ENCODE peak calls at places on chromosomes 13 and 19, in ten cellular contexts. One of them, this sample, is unnamed. For H3K4me1, the result is how much of the 10 kb centered on the place peaks cover.

GRCh38 chr19:35320285-35320706 is 8.7 kb upstream of the CD22 start:
- DNase-seq in endodermal cell: no peak
- DNase-seq in fibroblast of lung: no peak
- DNase-seq in body of pancreas: no peak
- DNase-seq in lower lobe of right lung: no peak
- DNase-seq in stomach: no peak
- DNase-seq in neural progenitor cell: no peak
- DNase-seq in heart right ventricle: no peak
- DNase-seq in psoas muscle: no peak
- DNase-seq in osteoblast: no peak
- DNase-seq in this sample: peak

GRCh38 chr19:38135150-38135998 is 88.6 kb downstream of the DPF1 start:
- DNase-seq in psoas muscle: no peak
- DNase-seq in body of pancreas: no peak
- DNase-seq in heart right ventricle: no peak
- DNase-seq in neural progenitor cell: peak
- DNase-seq in lower lobe of right lung: no peak
- DNase-seq in endodermal cell: no peak
- DNase-seq in stomach: no peak
- DNase-seq in fibroblast of lung: no peak
- DNase-seq in osteoblast: no peak
- DNase-seq in this sample: no peak

GRCh38 chr13:87952377-87952776 is 281.2 kb downstream of the SLITRK5 start:
- DNase-seq in lower lobe of right lung: no peak
- DNase-seq in neural progenitor cell: no peak
- DNase-seq in stomach: no peak
- DNase-seq in psoas muscle: no peak
- DNase-seq in fibroblast of lung: no peak
- DNase-seq in heart right ventricle: no peak
- DNase-seq in body of pancreas: no peak
- DNase-seq in osteoblast: no peak
- DNase-seq in endodermal cell: no peak
- DNase-seq in this sample: no peak

GRCh38 chr13:75202981-75203380 is 279.0 kb downstream of the TBC1D4 start:
- DNase-seq in stomach: no peak
- DNase-seq in heart right ventricle: no peak
- DNase-seq in endodermal cell: no peak
- DNase-seq in body of pancreas: no peak
- DNase-seq in neural progenitor cell: no peak
- DNase-seq in psoas muscle: no peak
- DNase-seq in lower lobe of right lung: no peak
- DNase-seq in osteoblast: no peak
- DNase-seq in fibroblast of lung: no peak
- DNase-seq in this sample: no peak

GRCh38 chr19:30686252-30686762 is 314.1 kb downstream of the ZNF536 start:
- DNase-seq in endodermal cell: peak
- DNase-seq in psoas muscle: no peak
- DNase-seq in osteoblast: no peak
- DNase-seq in heart right ventricle: no peak
- DNase-seq in stomach: no peak
- DNase-seq in body of pancreas: no peak
- DNase-seq in lower lobe of right lung: no peak
- DNase-seq in fibroblast of lung: peak
- DNase-seq in neural progenitor cell: no peak
- DNase-seq in this sample: no peak

GRCh38 chr13:35994131-35994966 is 136.8 kb downstream of the DCLK1 start:
- DNase-seq in stomach: no peak
- DNase-seq in body of pancreas: peak
- DNase-seq in osteoblast: peak
- DNase-seq in endodermal cell: no peak
- DNase-seq in fibroblast of lung: peak
- DNase-seq in lower lobe of right lung: no peak
- DNase-seq in heart right ventricle: peak
- DNase-seq in neural progenitor cell: no peak
- DNase-seq in psoas muscle: peak
- DNase-seq in this sample: no peak

GRCh38 chr19:3656073-3656746 is 29.6 kb upstream of the CACTIN start:
- DNase-seq in osteoblast: no peak
- DNase-seq in stomach: no peak
- DNase-seq in psoas muscle: no peak
- DNase-seq in body of pancreas: no peak
- DNase-seq in fibroblast of lung: peak
- DNase-seq in heart right ventricle: no peak
- DNase-seq in endodermal cell: no peak
- DNase-seq in neural progenitor cell: no peak
- DNase-seq in lower lobe of right lung: no peak
- DNase-seq in this sample: no peak

GRCh38 chr13:48448963-48449614 is 36.2 kb upstream of the LPAR6 start:
- DNase-seq in endodermal cell: no peak
- DNase-seq in lower lobe of right lung: no peak
- DNase-seq in body of pancreas: no peak
- DNase-seq in heart right ventricle: no peak
- DNase-seq in neural progenitor cell: no peak
- DNase-seq in fibroblast of lung: peak
- DNase-seq in osteoblast: no peak
- DNase-seq in psoas muscle: no peak
- DNase-seq in stomach: no peak
- DNase-seq in this sample: no peak

GRCh38 chr19:801861-802496 is 4.7 kb downstream of the PTBP1 start:
- DNase-seq in endodermal cell: no peak
- DNase-seq in psoas muscle: peak
- DNase-seq in stomach: peak
- DNase-seq in fibroblast of lung: peak
- DNase-seq in heart right ventricle: peak
- DNase-seq in neural progenitor cell: no peak
- DNase-seq in lower lobe of right lung: peak
- DNase-seq in osteoblast: peak
- DNase-seq in body of pancreas: no peak
- DNase-seq in this sample: no peak

GRCh38 chr19:14474827-14475226 is 327 bp downstream of the PTGER1 start:
- DNase-seq in endodermal cell: no peak
- DNase-seq in heart right ventricle: no peak
- DNase-seq in osteoblast: peak
- DNase-seq in neural progenitor cell: no peak
- DNase-seq in lower lobe of right lung: no peak
- DNase-seq in body of pancreas: no peak
- DNase-seq in stomach: no peak
- DNase-seq in psoas muscle: no peak
- DNase-seq in fibroblast of lung: no peak
- DNase-seq in this sample: no peak

GRCh38 chr19:51687791-51688664 is 5.1 kb upstream of the SPACA6 start:
- DNase-seq in neural progenitor cell: peak
- DNase-seq in lower lobe of right lung: peak
- DNase-seq in psoas muscle: peak
- DNase-seq in endodermal cell: peak
- DNase-seq in osteoblast: peak
- DNase-seq in body of pancreas: no peak
- DNase-seq in stomach: peak
- DNase-seq in heart right ventricle: peak
- DNase-seq in fibroblast of lung: peak
- DNase-seq in this sample: no peak

GRCh38 chr13:99415851-99416331 is 85.4 kb upstream of the TM9SF2 start:
- DNase-seq in neural progenitor cell: no peak
- DNase-seq in body of pancreas: no peak
- DNase-seq in osteoblast: no peak
- DNase-seq in stomach: no peak
- DNase-seq in lower lobe of right lung: no peak
- DNase-seq in heart right ventricle: no peak
- DNase-seq in fibroblast of lung: no peak
- DNase-seq in psoas muscle: no peak
- DNase-seq in endodermal cell: no peak
- DNase-seq in this sample: no peak

GRCh38 chr19:10946964-10947657 is 13.7 kb upstream of the SMARCA4 start:
- DNase-seq in body of pancreas: no peak
- DNase-seq in lower lobe of right lung: no peak
- DNase-seq in osteoblast: no peak
- DNase-seq in psoas muscle: no peak
- DNase-seq in neural progenitor cell: no peak
- DNase-seq in fibroblast of lung: peak
- DNase-seq in heart right ventricle: no peak
- DNase-seq in endodermal cell: no peak
- DNase-seq in stomach: no peak
- DNase-seq in this sample: no peak

GRCh38 chr19:35932291-35932936 is 3.8 kb upstream of the LRFN3 start:
- DNase-seq in lower lobe of right lung: no peak
- DNase-seq in psoas muscle: no peak
- DNase-seq in heart right ventricle: no peak
- DNase-seq in neural progenitor cell: no peak
- DNase-seq in endodermal cell: no peak
- DNase-seq in osteoblast: no peak
- DNase-seq in body of pancreas: no peak
- DNase-seq in fibroblast of lung: no peak
- DNase-seq in stomach: no peak
- DNase-seq in this sample: no peak

GRCh38 chr19:4327252-4327876 is 11.3 kb downstream of the STAP2 start:
- DNase-seq in stomach: peak
- DNase-seq in psoas muscle: peak
- DNase-seq in fibroblast of lung: peak
- DNase-seq in heart right ventricle: peak
- DNase-seq in body of pancreas: peak
- DNase-seq in neural progenitor cell: peak
- DNase-seq in lower lobe of right lung: peak
- DNase-seq in osteoblast: peak
- DNase-seq in endodermal cell: peak
- DNase-seq in this sample: no peak

GRCh38 chr13:63691474-63691873 is 2275.8 kb upstream of the PCDH20 start:
- DNase-seq in osteoblast: no peak
- DNase-seq in fibroblast of lung: no peak
- DNase-seq in heart right ventricle: no peak
- DNase-seq in lower lobe of right lung: no peak
- DNase-seq in psoas muscle: no peak
- DNase-seq in stomach: no peak
- DNase-seq in body of pancreas: no peak
- DNase-seq in neural progenitor cell: no peak
- DNase-seq in endodermal cell: no peak
- DNase-seq in this sample: no peak

GRCh38 chr13:80251403-80251802 is 89.5 kb downstream of the SPRY2 start:
- DNase-seq in osteoblast: no peak
- DNase-seq in stomach: no peak
- DNase-seq in body of pancreas: no peak
- DNase-seq in psoas muscle: no peak
- DNase-seq in heart right ventricle: peak
- DNase-seq in lower lobe of right lung: no peak
- DNase-seq in fibroblast of lung: peak
- DNase-seq in neural progenitor cell: peak
- DNase-seq in endodermal cell: no peak
- DNase-seq in this sample: no peak

GRCh38 chr19:10389863-10390262 is 9.5 kb upstream of the TYK2 start:
- DNase-seq in neural progenitor cell: peak
- DNase-seq in psoas muscle: no peak
- DNase-seq in heart right ventricle: no peak
- DNase-seq in lower lobe of right lung: no peak
- DNase-seq in fibroblast of lung: no peak
- DNase-seq in stomach: no peak
- DNase-seq in endodermal cell: peak
- DNase-seq in body of pancreas: no peak
- DNase-seq in osteoblast: peak
- DNase-seq in this sample: no peak

DNA sequence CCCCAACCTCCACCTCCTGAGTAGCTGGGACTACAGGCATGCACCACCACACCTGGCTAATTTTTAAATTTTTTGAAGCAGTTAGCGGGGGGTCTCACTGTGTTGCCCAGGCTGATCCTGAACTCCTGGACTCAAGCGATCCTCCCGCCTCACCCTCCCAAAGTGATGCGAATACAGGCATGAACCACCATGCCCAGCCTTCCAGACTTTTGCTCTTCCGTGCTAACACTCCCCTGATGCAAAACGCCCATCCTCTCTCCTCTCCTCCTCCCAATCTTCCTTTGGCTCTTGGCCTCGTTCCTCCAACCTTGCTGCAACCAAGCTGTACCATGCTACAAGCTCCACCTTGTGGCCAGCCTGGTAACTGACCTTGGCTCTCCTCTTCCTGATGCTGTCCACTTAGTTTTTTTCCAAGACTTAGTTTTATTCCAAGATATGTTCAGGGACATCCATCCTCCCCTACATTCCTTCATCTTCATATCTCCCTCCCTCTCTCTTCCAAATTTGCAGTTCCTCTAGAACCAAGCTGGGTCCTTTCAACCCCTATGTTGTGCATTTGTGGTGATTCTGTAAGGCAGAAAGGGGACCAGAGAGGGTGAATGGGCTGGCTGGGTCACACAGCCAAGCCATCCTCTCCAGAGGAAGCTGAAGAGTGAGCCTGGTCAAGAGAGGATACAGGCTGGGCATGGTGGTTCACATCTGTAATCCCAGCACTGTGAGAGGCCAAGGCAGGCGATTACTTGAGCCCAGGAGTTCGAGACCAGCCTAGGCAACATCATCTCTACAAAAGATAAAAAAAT is 32.8 kb downstream of the TINCR start:
- DNase-seq in neural progenitor cell: no peak
- DNase-seq in psoas muscle: no peak
- DNase-seq in body of pancreas: no peak
- DNase-seq in heart right ventricle: no peak
- DNase-seq in osteoblast: peak
- DNase-seq in stomach: no peak
- DNase-seq in fibroblast of lung: no peak
- DNase-seq in endodermal cell: peak
- DNase-seq in lower lobe of right lung: no peak
- DNase-seq in this sample: no peak
- TF ChIP-seq CTCF in neural progenitor cell: peak
- TF ChIP-seq CTCF in psoas muscle: no peak
- TF ChIP-seq CTCF in body of pancreas: no peak
- TF ChIP-seq CTCF in heart right ventricle: peak
- TF ChIP-seq CTCF in osteoblast: peak
- TF ChIP-seq CTCF in stomach: no peak
- TF ChIP-seq CTCF in fibroblast of lung: no peak
- TF ChIP-seq CTCF in endodermal cell: peak
- TF ChIP-seq CTCF in lower lobe of right lung: peak
- TF ChIP-seq CTCF in this sample: peak

GRCh38 chr19:2189880-2190279 is 26.1 kb downstream of the DOT1L start:
- DNase-seq in stomach: no peak
- DNase-seq in heart right ventricle: no peak
- DNase-seq in neural progenitor cell: no peak
- DNase-seq in lower lobe of right lung: no peak
- DNase-seq in osteoblast: no peak
- DNase-seq in endodermal cell: no peak
- DNase-seq in psoas muscle: no peak
- DNase-seq in body of pancreas: no peak
- DNase-seq in fibroblast of lung: no peak
- DNase-seq in this sample: no peak
- H3K4me1 ChIP-seq in stomach: under half
- H3K4me1 ChIP-seq in heart right ventricle: under half
- H3K4me1 ChIP-seq in neural progenitor cell: under half
- H3K4me1 ChIP-seq in lower lobe of right lung: under half
- H3K4me1 ChIP-seq in osteoblast: under half
- H3K4me1 ChIP-seq in endodermal cell: under half
- H3K4me1 ChIP-seq in psoas muscle: under half
- H3K4me1 ChIP-seq in body of pancreas: under half
- H3K4me1 ChIP-seq in fibroblast of lung: under half
- H3K4me1 ChIP-seq in this sample: under half

GRCh38 chr19:17775245-17775927 is 19.6 kb upstream of the B3GNT3 start:
- DNase-seq in neural progenitor cell: peak
- DNase-seq in lower lobe of right lung: no peak
- DNase-seq in stomach: peak
- DNase-seq in body of pancreas: peak
- DNase-seq in fibroblast of lung: no peak
- DNase-seq in endodermal cell: peak
- DNase-seq in heart right ventricle: no peak
- DNase-seq in osteoblast: peak
- DNase-seq in psoas muscle: no peak
- DNase-seq in this sample: no peak
- TF ChIP-seq CTCF in neural progenitor cell: peak
- TF ChIP-seq CTCF in lower lobe of right lung: peak
- TF ChIP-seq CTCF in stomach: peak
- TF ChIP-seq CTCF in body of pancreas: peak
- TF ChIP-seq CTCF in fibroblast of lung: peak
- TF ChIP-seq CTCF in endodermal cell: peak
- TF ChIP-seq CTCF in heart right ventricle: peak
- TF ChIP-seq CTCF in osteoblast: peak
- TF ChIP-seq CTCF in psoas muscle: no peak
- TF ChIP-seq CTCF in this sample: peak

GRCh38 chr19:16373539-16373938 is 48.9 kb downstream of the KLF2 start:
- DNase-seq in body of pancreas: no peak
- DNase-seq in fibroblast of lung: peak
- DNase-seq in heart right ventricle: peak
- DNase-seq in lower lobe of right lung: no peak
- DNase-seq in stomach: no peak
- DNase-seq in neural progenitor cell: no peak
- DNase-seq in endodermal cell: no peak
- DNase-seq in osteoblast: peak
- DNase-seq in psoas muscle: peak
- DNase-seq in this sample: no peak
- H3K4me1 ChIP-seq in body of pancreas: under half
- H3K4me1 ChIP-seq in fibroblast of lung: under half
- H3K4me1 ChIP-seq in heart right ventricle: under half
- H3K4me1 ChIP-seq in lower lobe of right lung: half or more
- H3K4me1 ChIP-seq in stomach: half or more
- H3K4me1 ChIP-seq in neural progenitor cell: under half
- H3K4me1 ChIP-seq in endodermal cell: under half
- H3K4me1 ChIP-seq in osteoblast: under half
- H3K4me1 ChIP-seq in psoas muscle: under half
- H3K4me1 ChIP-seq in this sample: under half